ENCODE peak calls at places on chromosomes 7 and 10, in five cellular contexts. B is CD8-positive, alpha-beta memory T cell; U is kidney; J is A549; O is thoracic aorta. Q is an unnamed sample.

GRCh38 chr10:13712799-13713581 is 126.2 kb downstream of the PRPF18 start:
- DNase-seq in B (no peak), U (peak; percentile 94), J (peak; percentile 60), O (peak; percentile 63), Q (no peak)

GRCh38 chr7:44212018-44212417 is 11.2 kb downstream of the YKT6 start:
- DNase-seq in B (no peak), U (peak; percentile 48), J (no peak), O (no peak), Q (no peak)

GRCh38 chr10:23951841-23952240 is 257.1 kb upstream of the KIAA1217 start:
- DNase-seq in B (no peak), U (no peak), J (no peak), O (no peak), Q (no peak)

GRCh38 chr7:54811925-54812264 is 52.9 kb upstream of the SEC61G start:
- DNase-seq in B (no peak), U (no peak), J (no peak), O (no peak), Q (no peak)

GRCh38 chr10:75530337-75530736 is 98.9 kb downstream of the LRMDA start:
- DNase-seq in B (no peak), U (peak; percentile 79), J (peak; percentile 74), O (peak; percentile 36), Q (no peak)

GRCh38 chr7:139855498-139856270 is 26.6 kb downstream of the TBXAS1 start:
- DNase-seq in B (no peak), U (no peak), J (no peak), O (no peak), Q (peak; percentile 19)

GRCh38 chr7:69052447-69052846 is 545.8 kb upstream of the AUTS2 start:
- DNase-seq in B (no peak), U (no peak), J (no peak), O (no peak), Q (no peak)

GRCh38 chr10:18665815-18666558 is 6.8 kb downstream of the ARL5B start:
- DNase-seq in B (no peak), U (no peak), J (no peak), O (no peak), Q (no peak)

GRCh38 chr10:3333426-3333825 is 160.8 kb upstream of the PITRM1 start:
- DNase-seq in B (no peak), U (no peak), J (no peak), O (no peak), Q (no peak)

GRCh38 chr7:135170223-135170997 is at the start of gene CYREN:
- DNase-seq in B (peak; percentile 81), U (peak; percentile 99), J (peak; percentile 97), O (peak; percentile 77), Q (peak; percentile 81)

GRCh38 chr10:77618117-77618516 is 19.5 kb downstream of the KCNMA1 start:
- DNase-seq in B (no peak), U (no peak), J (no peak), O (no peak), Q (no peak)

GRCh38 chr7:103343758-103344452 is 662 bp downstream of the DNAJC2 start:
- DNase-seq in B (no peak), U (no peak), J (peak; percentile 31), O (no peak), Q (no peak)

GRCh38 chr10:60942604-60943269 is 1.2 kb downstream of the RHOBTB1 start:
- DNase-seq in B (no peak), U (no peak), J (peak; percentile 54), O (peak; percentile 4), Q (no peak)

GRCh38 chr10:4267084-4267774 is 482.2 kb upstream of the KLF6 start:
- DNase-seq in B (no peak), U (no peak), J (peak; percentile 23), O (no peak), Q (no peak)

DNA sequence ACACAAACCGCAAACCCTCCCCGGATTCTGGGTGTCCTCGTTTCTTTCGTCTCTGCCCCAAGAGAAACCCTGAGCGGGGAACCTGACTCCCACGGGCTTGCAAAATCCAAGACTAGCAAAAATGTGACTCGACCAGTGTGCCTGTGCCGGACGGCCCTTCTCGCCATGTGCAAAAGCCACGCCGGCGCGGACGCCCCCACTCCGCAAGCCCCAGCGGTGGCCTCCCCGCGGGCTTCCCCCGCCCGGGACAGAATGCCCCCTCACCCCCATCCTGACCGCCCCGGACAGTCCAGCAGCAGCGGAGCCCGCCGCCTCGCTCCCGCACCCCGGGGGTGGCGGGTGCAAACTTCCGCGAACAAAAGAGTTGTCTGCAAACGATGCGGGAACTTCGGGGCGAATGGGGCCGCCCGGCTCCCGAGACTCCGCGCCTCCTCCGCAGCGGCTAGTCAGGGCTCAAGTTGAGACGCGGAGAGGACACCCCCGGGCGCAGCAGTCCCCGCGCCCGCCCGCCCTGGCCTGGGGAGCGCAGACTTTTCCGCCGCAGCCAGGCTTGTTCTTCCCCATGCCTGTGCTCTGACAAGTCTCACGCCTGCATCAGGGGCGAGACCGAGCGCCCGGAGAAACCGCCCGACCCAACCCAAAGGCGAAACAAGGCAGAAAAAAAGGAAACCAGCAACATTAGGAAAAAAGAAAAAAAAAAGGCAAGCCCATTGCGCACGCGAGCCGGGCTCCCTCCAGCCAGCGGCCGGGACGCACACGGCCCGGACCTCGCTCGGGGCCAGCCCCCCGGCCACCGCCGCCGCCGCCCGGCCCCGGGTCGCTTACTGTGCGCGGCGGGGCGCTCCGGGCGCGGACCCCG is 761 bp downstream of the FAM53B start:
- DNase-seq in B (peak; percentile 40), U (peak; percentile 86), J (peak; percentile 27), O (no peak), Q (no peak)
- H3K4me1 ChIP-seq in B (peaks cover 52% of the 10 kb centered on the region), U (peaks cover 41% of the 10 kb centered on the region), J (peaks cover 31% of the 10 kb centered on the region), O (peaks cover 32% of the 10 kb centered on the region), Q (peaks cover 43% of the 10 kb centered on the region)

GRCh38 chr7:137882806-137883205 is 36.0 kb upstream of the DGKI start:
- DNase-seq in B (no peak), U (no peak), J (no peak), O (no peak), Q (no peak)
- H3K4me1 ChIP-seq in B (no peaks in the 10 kb centered on the region), U (no peaks in the 10 kb centered on the region), J (peaks cover 15% of the 10 kb centered on the region), O (peaks cover 23% of the 10 kb centered on the region), Q (no peaks in the 10 kb centered on the region)

DNA sequence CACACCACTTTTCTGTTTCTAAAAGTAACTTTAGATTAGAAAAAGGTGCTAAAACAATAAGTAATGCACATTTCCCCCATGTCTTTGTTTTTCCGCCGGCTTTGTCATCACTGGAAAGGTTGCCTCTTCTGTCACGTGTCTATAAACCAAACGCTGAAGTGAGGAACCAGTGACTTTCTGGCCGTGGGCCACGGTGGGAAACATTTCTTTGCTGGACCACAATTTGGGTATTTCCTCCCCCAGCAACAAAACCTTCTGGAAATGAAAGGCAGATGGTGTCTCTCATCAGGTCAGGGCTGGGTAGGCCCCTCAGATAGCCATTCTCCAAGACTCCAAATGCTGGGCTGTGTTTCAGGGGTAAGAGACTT is 174.5 kb downstream of the SH3PXD2A start:
- DNase-seq in B (no peak), U (no peak), J (no peak), O (no peak), Q (no peak)
- H3K4me1 ChIP-seq in B (peaks cover 20% of the 10 kb centered on the region), U (no peaks in the 10 kb centered on the region), J (peaks cover 14% of the 10 kb centered on the region), O (no peaks in the 10 kb centered on the region), Q (peaks cover 18% of the 10 kb centered on the region)

DNA sequence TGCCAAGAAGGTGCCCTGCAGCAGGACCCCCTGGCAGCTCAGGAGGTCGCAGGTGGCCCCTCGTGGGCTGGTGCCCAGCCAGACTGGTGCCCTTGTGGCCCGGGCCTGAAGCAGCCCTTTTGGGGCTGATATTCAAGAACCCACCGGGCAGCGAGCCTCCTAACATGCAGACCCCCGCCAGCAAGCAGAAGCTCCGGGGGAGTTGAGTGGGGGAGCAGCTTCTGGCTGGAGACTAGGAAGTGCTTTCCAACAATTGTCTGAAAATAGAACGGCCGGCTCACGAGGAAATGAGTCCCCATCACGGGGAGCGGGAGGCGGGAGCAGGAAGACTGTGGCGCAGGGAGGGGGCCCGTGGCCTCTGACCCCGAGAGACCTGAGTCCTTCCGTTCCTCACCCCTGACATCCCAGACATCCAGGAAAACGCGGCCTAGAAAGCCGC is 9.5 kb upstream of the INTS1 start:
- DNase-seq in B (no peak), U (no peak), J (peak; percentile 36), O (no peak), Q (no peak)
- H3K4me1 ChIP-seq in B (peaks cover 21% of the 10 kb centered on the region), U (no peaks in the 10 kb centered on the region), J (peaks cover 58% of the 10 kb centered on the region), O (peaks cover 13% of the 10 kb centered on the region), Q (peaks cover 4% of the 10 kb centered on the region)

DNA sequence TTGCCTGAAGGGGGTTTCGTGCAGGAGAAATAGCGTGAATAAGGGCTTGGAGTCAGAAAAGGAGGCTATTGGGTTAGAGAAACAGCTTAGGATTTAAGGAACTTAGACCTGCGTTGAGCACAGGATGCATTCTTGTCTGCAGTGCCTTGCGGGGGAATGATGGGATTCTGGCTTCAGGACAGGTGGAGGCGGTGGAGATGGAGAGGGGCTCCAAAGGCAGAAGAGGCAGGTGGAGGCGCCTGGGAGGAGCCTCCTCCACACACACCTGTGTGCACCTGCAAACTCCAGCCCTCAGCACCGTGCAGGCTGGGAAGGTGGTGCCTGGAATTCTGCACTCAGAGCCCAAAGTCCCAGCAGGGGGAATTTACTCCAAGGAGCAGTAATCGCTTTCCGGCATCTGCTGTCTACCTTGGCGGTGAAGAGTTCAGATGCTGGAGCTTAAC is 1.8 kb downstream of the CLIP2 start:
- DNase-seq in B (no peak), U (no peak), J (no peak), O (no peak), Q (no peak)
- H3K4me1 ChIP-seq in B (peaks cover 24% of the 10 kb centered on the region), U (no peaks in the 10 kb centered on the region), J (peaks cover 51% of the 10 kb centered on the region), O (peaks cover 13% of the 10 kb centered on the region), Q (peaks cover 20% of the 10 kb centered on the region)

GRCh38 chr7:1543826-1544177 is 12.2 kb downstream of the TMEM184A start:
- DNase-seq in B (no peak), U (no peak), J (peak; percentile 73), O (no peak), Q (no peak)

GRCh38 chr7:1542841-1543747 is 12.6 kb downstream of the MAFK start:
- DNase-seq in B (no peak), U (peak; percentile 76), J (peak; percentile 74), O (no peak), Q (no peak)

GRCh38 chr7:1541431-1542162 is 11.1 kb downstream of the MAFK start:
- DNase-seq in B (no peak), U (peak; percentile 73), J (peak; percentile 71), O (no peak), Q (no peak)

GRCh38 chr7:1540391-1541271 is 10.1 kb downstream of the MAFK start:
- DNase-seq in B (no peak), U (peak; percentile 76), J (peak; percentile 40), O (no peak), Q (no peak)

DNA sequence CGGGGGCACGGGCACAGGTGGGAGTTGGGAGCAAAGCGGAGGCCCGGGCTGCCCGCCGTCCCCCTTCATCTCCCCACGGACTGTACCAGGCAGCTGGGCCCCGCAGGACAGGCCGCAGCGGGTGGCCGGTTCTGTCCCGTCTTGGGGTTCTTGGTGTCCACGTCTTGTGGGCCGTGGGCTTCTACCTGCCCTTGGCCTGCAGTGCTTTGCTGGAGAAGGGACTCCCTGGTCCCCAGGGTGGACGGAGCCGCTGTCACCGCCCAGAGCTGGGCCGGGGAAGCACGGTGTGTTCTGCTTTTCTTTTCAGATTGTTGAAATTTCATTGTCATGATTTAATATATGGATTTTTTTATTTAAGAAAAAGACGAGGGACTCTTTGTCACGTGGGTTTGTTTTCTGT is 11.8 kb downstream of the MAFK start:
- DNase-seq in B (no peak), U (no peak), J (peak; percentile 59), O (no peak), Q (no peak)
- H3K4me1 ChIP-seq in B (no peaks in the 10 kb centered on the region), U (peaks cover 8% of the 10 kb centered on the region), J (peaks cover 92% of the 10 kb centered on the region), O (peaks cover 4% of the 10 kb centered on the region), Q (no peaks in the 10 kb centered on the region)